ENCODE peak calls at places on chromosome 16, in six cellular contexts. One of them, this sample, is unnamed.
A peak's percentile ranks its signal among the peaks of the same experiment; 100 is the strongest.

GRCh38 chr16:54135361-54136275 is 151.0 kb downstream of the IRX3 start:
- DNase-seq in ovary: no peak
- DNase-seq in A549: peak; percentile 4
- DNase-seq in endothelial cell of umbilical vein: peak; percentile 51
- DNase-seq in IMR-90: peak; percentile 68
- DNase-seq in uterus: no peak
- DNase-seq in this sample: no peak

GRCh38 chr16:66269631-66270332 is 96.7 kb upstream of the CDH5 start:
- DNase-seq in ovary: peak; percentile 44
- DNase-seq in A549: no peak
- DNase-seq in endothelial cell of umbilical vein: no peak
- DNase-seq in IMR-90: no peak
- DNase-seq in uterus: no peak
- DNase-seq in this sample: no peak

GRCh38 chr16:31467151-31467550 is 4.8 kb upstream of the TGFB1I1 start:
- DNase-seq in ovary: no peak
- DNase-seq in A549: no peak
- DNase-seq in endothelial cell of umbilical vein: no peak
- DNase-seq in IMR-90: no peak
- DNase-seq in uterus: no peak
- DNase-seq in this sample: no peak

GRCh38 chr16:86531193-86531550 is 20.8 kb downstream of the FOXF1 start:
- DNase-seq in ovary: peak; percentile 87
- DNase-seq in A549: no peak
- DNase-seq in endothelial cell of umbilical vein: no peak
- DNase-seq in IMR-90: no peak
- DNase-seq in uterus: peak; percentile 32
- DNase-seq in this sample: peak; percentile 66

GRCh38 chr16:533391-534088 is 6.0 kb downstream of the CAPN15 start:
- DNase-seq in ovary: no peak
- DNase-seq in A549: no peak
- DNase-seq in endothelial cell of umbilical vein: no peak
- DNase-seq in IMR-90: no peak
- DNase-seq in uterus: no peak
- DNase-seq in this sample: peak; percentile 89

GRCh38 chr16:84829168-84829965 is 9.6 kb downstream of the CRISPLD2 start:
- DNase-seq in ovary: peak; percentile 70
- DNase-seq in A549: no peak
- DNase-seq in endothelial cell of umbilical vein: no peak
- DNase-seq in IMR-90: peak; percentile 93
- DNase-seq in uterus: peak; percentile 83
- DNase-seq in this sample: no peak

GRCh38 chr16:85853641-85854545 is 45.1 kb upstream of the IRF8 start:
- DNase-seq in ovary: no peak
- DNase-seq in A549: no peak
- DNase-seq in endothelial cell of umbilical vein: no peak
- DNase-seq in IMR-90: no peak
- DNase-seq in uterus: no peak
- DNase-seq in this sample: peak; percentile 11

GRCh38 chr16:81765111-81765919 is 13.8 kb upstream of the PLCG2 start:
- DNase-seq in ovary: no peak
- DNase-seq in A549: no peak
- DNase-seq in endothelial cell of umbilical vein: no peak
- DNase-seq in IMR-90: no peak
- DNase-seq in uterus: no peak
- DNase-seq in this sample: no peak

GRCh38 chr16:12518238-12519004 is 285.3 kb downstream of the CPPED1 start:
- DNase-seq in ovary: no peak
- DNase-seq in A549: no peak
- DNase-seq in endothelial cell of umbilical vein: no peak
- DNase-seq in IMR-90: no peak
- DNase-seq in uterus: no peak
- DNase-seq in this sample: no peak

GRCh38 chr16:10318798-10319500 is 66.9 kb upstream of the ATF7IP2 start:
- DNase-seq in ovary: no peak
- DNase-seq in A549: no peak
- DNase-seq in endothelial cell of umbilical vein: no peak
- DNase-seq in IMR-90: no peak
- DNase-seq in uterus: no peak
- DNase-seq in this sample: no peak

GRCh38 chr16:84239910-84240309 is at the start of gene KCNG4:
- DNase-seq in ovary: no peak
- DNase-seq in A549: no peak
- DNase-seq in endothelial cell of umbilical vein: no peak
- DNase-seq in IMR-90: no peak
- DNase-seq in uterus: no peak
- DNase-seq in this sample: no peak

GRCh38 chr16:55645986-55646385 is 9.8 kb upstream of the SLC6A2 start:
- DNase-seq in ovary: no peak
- DNase-seq in A549: no peak
- DNase-seq in endothelial cell of umbilical vein: no peak
- DNase-seq in IMR-90: no peak
- DNase-seq in uterus: no peak
- DNase-seq in this sample: no peak

GRCh38 chr16:62201911-62202310 is 165.7 kb upstream of the CDH8 start:
- DNase-seq in ovary: no peak
- DNase-seq in A549: no peak
- DNase-seq in endothelial cell of umbilical vein: no peak
- DNase-seq in IMR-90: no peak
- DNase-seq in uterus: no peak
- DNase-seq in this sample: no peak

GRCh38 chr16:74774223-74775139 is at the start of gene FA2H:
- DNase-seq in ovary: peak; percentile 20
- DNase-seq in A549: peak; percentile 71
- DNase-seq in endothelial cell of umbilical vein: peak; percentile 27
- DNase-seq in IMR-90: peak; percentile 23
- DNase-seq in uterus: no peak
- DNase-seq in this sample: peak; percentile 94

GRCh38 chr16:74770826-74771526 is 3.6 kb downstream of the FA2H start:
- DNase-seq in ovary: no peak
- DNase-seq in A549: no peak
- DNase-seq in endothelial cell of umbilical vein: no peak
- DNase-seq in IMR-90: no peak
- DNase-seq in uterus: no peak
- DNase-seq in this sample: no peak

GRCh38 chr16:74771656-74772315 is 2.8 kb downstream of the FA2H start:
- DNase-seq in ovary: no peak
- DNase-seq in A549: no peak
- DNase-seq in endothelial cell of umbilical vein: no peak
- DNase-seq in IMR-90: no peak
- DNase-seq in uterus: no peak
- DNase-seq in this sample: peak; percentile 62

GRCh38 chr16:74775255-74775654 is 635 bp upstream of the FA2H start:
- DNase-seq in ovary: no peak
- DNase-seq in A549: no peak
- DNase-seq in endothelial cell of umbilical vein: no peak
- DNase-seq in IMR-90: no peak
- DNase-seq in uterus: no peak
- DNase-seq in this sample: no peak

GRCh38 chr16:74773431-74774222 is 993 bp downstream of the FA2H start:
- DNase-seq in ovary: no peak
- DNase-seq in A549: no peak
- DNase-seq in endothelial cell of umbilical vein: no peak
- DNase-seq in IMR-90: no peak
- DNase-seq in uterus: no peak
- DNase-seq in this sample: peak; percentile 62
- H3K4me3 ChIP-seq in ovary: no peak overlapping the region
- H3K4me3 ChIP-seq in A549: peak overlapping the region; percentile 87
- H3K4me3 ChIP-seq in endothelial cell of umbilical vein: no peak overlapping the region
- H3K4me3 ChIP-seq in IMR-90: no peak overlapping the region
- H3K4me3 ChIP-seq in uterus: peak overlapping the region; percentile 36
- H3K4me3 ChIP-seq in this sample: peak overlapping the region; percentile 86

GRCh38 chr16:58389724-58390123 is 2.5 kb upstream of the GINS3 start:
- DNase-seq in ovary: no peak
- DNase-seq in A549: no peak
- DNase-seq in endothelial cell of umbilical vein: no peak
- DNase-seq in IMR-90: no peak
- DNase-seq in uterus: no peak
- DNase-seq in this sample: no peak

GRCh38 chr16:58393138-58393504 is 850 bp downstream of the GINS3 start:
- DNase-seq in ovary: no peak
- DNase-seq in A549: no peak
- DNase-seq in endothelial cell of umbilical vein: no peak
- DNase-seq in IMR-90: no peak
- DNase-seq in uterus: no peak
- DNase-seq in this sample: no peak

DNA sequence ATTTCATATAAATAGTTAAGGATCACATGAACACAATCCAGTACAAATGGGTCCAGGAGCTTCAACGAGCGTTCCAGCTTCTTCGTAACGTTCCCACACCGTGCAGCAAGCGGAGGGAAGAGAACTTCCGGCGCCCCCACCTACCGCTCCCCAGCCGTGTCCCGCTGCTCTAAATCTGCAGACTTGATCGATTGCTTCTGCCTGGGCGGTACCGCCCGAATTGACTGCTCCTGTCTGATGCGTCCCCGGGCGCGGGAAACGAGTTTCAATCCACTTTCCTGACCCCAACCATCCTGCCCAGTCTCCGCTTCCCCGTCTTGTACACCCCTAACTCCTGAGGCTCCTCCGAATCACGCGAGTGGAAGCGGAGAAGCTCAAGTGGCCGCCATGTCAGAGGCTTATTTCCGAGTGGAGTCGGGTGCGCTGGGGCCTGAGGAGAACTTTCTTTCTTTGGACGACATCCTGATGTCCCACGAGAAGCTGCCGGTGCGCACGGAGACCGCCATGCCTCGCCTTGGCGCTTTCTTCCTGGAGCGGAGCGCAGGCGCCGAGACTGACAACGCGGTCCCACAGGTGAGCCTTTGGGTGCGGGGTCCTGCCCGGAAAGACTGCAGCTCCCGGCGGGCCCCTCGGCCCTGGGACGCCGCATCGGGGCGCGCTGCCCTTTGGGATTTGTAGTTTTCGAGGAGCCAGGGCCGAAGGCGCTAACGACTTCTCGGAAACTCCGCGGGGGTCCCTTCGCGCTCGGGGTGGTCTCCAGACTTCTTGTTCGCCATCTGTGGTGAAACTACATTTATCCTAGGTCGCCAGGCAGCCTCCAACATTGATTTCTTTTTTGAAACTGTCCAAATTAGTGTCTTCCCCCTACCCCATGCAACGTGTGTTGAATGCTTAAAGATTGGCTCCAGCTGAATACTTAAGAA is at the start of gene GINS3:
- DNase-seq in ovary: peak; percentile 83
- DNase-seq in A549: peak; percentile 94
- DNase-seq in endothelial cell of umbilical vein: peak; percentile 82
- DNase-seq in IMR-90: peak; percentile 90
- DNase-seq in uterus: peak; percentile 90
- DNase-seq in this sample: peak; percentile 85
- TF ChIP-seq POLR2A in ovary: peak; percentile 9
- TF ChIP-seq POLR2A in A549: peak; percentile 57
- TF ChIP-seq POLR2A in endothelial cell of umbilical vein: no peak
- TF ChIP-seq POLR2A in IMR-90: peak; percentile 41
- TF ChIP-seq POLR2A in uterus: no peak
- TF ChIP-seq POLR2A in this sample: no peak

GRCh38 chr16:59632266-59632855 is 898.2 kb upstream of the GOT2 start:
- DNase-seq in ovary: no peak
- DNase-seq in A549: peak; percentile 48
- DNase-seq in endothelial cell of umbilical vein: peak; percentile 81
- DNase-seq in IMR-90: peak; percentile 68
- DNase-seq in uterus: no peak
- DNase-seq in this sample: no peak
- H3K4me3 ChIP-seq in ovary: no peak overlapping the region
- H3K4me3 ChIP-seq in A549: no peak overlapping the region
- H3K4me3 ChIP-seq in endothelial cell of umbilical vein: no peak overlapping the region
- H3K4me3 ChIP-seq in IMR-90: no peak overlapping the region
- H3K4me3 ChIP-seq in uterus: no peak overlapping the region
- H3K4me3 ChIP-seq in this sample: no peak overlapping the region

GRCh38 chr16:69565611-69566436 is at the start of gene NFAT5:
- DNase-seq in ovary: peak; percentile 89
- DNase-seq in A549: peak; percentile 87
- DNase-seq in endothelial cell of umbilical vein: peak; percentile 94
- DNase-seq in IMR-90: peak; percentile 74
- DNase-seq in uterus: peak; percentile 85
- DNase-seq in this sample: peak; percentile 96

GRCh38 chr16:69567031-69567680 is 1.4 kb downstream of the NFAT5 start:
- DNase-seq in ovary: no peak
- DNase-seq in A549: no peak
- DNase-seq in endothelial cell of umbilical vein: peak; percentile 67
- DNase-seq in IMR-90: peak; percentile 33
- DNase-seq in uterus: peak; percentile 20
- DNase-seq in this sample: no peak

GRCh38 chr16:69563605-69564580 is 1.9 kb upstream of the NFAT5 start:
- DNase-seq in ovary: no peak
- DNase-seq in A549: peak; percentile 46
- DNase-seq in endothelial cell of umbilical vein: peak; percentile 69
- DNase-seq in IMR-90: peak; percentile 65
- DNase-seq in uterus: no peak
- DNase-seq in this sample: peak; percentile 34

GRCh38 chr16:69564845-69565610 is 738 bp upstream of the NFAT5 start:
- DNase-seq in ovary: no peak
- DNase-seq in A549: no peak
- DNase-seq in endothelial cell of umbilical vein: peak; percentile 49
- DNase-seq in IMR-90: no peak
- DNase-seq in uterus: no peak
- DNase-seq in this sample: no peak

DNA sequence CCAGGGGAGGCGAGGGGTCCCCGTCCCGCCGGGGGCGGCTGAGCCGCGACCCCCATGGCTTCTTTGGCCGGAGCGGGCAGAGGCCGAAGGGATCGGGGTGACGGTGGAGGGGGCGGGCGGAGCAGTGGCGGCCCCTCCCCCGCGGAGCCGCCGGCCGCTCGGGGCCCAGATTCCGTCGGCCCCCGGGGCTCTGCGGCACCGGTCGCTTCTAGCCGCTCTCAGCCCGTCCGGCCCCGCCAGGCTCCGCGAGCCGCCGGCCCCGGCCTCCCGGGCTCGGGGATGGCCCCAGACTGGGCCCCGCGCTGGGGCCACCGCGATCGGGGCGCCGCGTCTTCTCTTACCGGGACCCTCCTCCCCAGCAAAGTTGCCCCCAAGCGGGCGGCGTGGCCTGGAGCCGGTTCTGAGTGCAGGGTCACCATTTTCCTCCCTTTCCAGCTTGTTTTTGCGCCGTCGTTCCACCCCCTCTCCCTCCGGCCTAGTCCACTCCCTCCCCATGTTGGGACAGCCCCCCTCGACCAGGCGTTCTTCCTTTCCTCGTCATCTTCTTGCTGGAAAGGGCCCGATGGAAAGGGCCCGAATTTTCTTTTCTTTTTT is 768 bp downstream of the NFAT5 start:
- DNase-seq in ovary: peak; percentile 73
- DNase-seq in A549: peak; percentile 79
- DNase-seq in endothelial cell of umbilical vein: peak; percentile 72
- DNase-seq in IMR-90: peak; percentile 68
- DNase-seq in uterus: peak; percentile 69
- DNase-seq in this sample: peak; percentile 69
- TF ChIP-seq POLR2A in ovary: no peak
- TF ChIP-seq POLR2A in A549: peak; percentile 30
- TF ChIP-seq POLR2A in endothelial cell of umbilical vein: no peak
- TF ChIP-seq POLR2A in IMR-90: no peak
- TF ChIP-seq POLR2A in uterus: peak; percentile 21
- TF ChIP-seq POLR2A in this sample: no peak

This sample was measured in Peyer's patch.